ENCODE peak calls at places on chromosomes 3 and 15, in five cellular contexts. Z, V, P, B and E are unnamed samples.

GRCh38 chr3:184375747-184376495 is 2.1 kb downstream of the THPO start:
- DNase-seq in Z (no peak), V (no peak), P (no peak), B (no peak), E (no peak)

GRCh38 chr15:48096813-48097212 is 24.0 kb upstream of the SLC24A5 start:
- DNase-seq in Z (no peak), V (no peak), P (peak), B (no peak), E (no peak)

GRCh38 chr3:182490601-182491485 is 302.5 kb upstream of the ATP11B start:
- DNase-seq in Z (peak), V (peak), P (peak), B (no peak), E (no peak)

GRCh38 chr3:102059145-102059943 is 210.0 kb downstream of the NFKBIZ start:
- DNase-seq in Z (peak), V (no peak), P (no peak), B (no peak), E (peak)

GRCh38 chr3:196096382-196096953 is 14.6 kb upstream of the TFRC start:
- DNase-seq in Z (no peak), V (no peak), P (no peak), B (no peak), E (peak)

GRCh38 chr3:75294124-75294523 is 370.0 kb upstream of the FRG2C start:
- DNase-seq in Z (peak), V (peak), P (peak), B (peak), E (peak)

GRCh38 chr3:62622553-62623174 is 249.3 kb upstream of the FEZF2 start:
- DNase-seq in Z (peak), V (peak), P (peak), B (peak), E (no peak)

GRCh38 chr3:170363471-170363994 is 6.0 kb downstream of the SKIL start:
- DNase-seq in Z (no peak), V (no peak), P (no peak), B (no peak), E (no peak)

GRCh38 chr3:156334841-156335545 is 214.6 kb downstream of the KCNAB1 start:
- DNase-seq in Z (no peak), V (peak), P (no peak), B (no peak), E (no peak)

GRCh38 chr15:51267047-51267713 is 71.2 kb downstream of the CYP19A1 start:
- DNase-seq in Z (no peak), V (no peak), P (no peak), B (peak), E (no peak)

GRCh38 chr15:91968610-91969009 is 115.1 kb downstream of the SLCO3A1 start:
- DNase-seq in Z (no peak), V (no peak), P (no peak), B (no peak), E (no peak)

GRCh38 chr3:4740397-4741105 is 238.7 kb upstream of the BHLHE40 start:
- DNase-seq in Z (no peak), V (no peak), P (peak), B (no peak), E (no peak)

GRCh38 chr3:133881492-133881891 is 14.2 kb downstream of the RAB6B start:
- DNase-seq in Z (no peak), V (no peak), P (no peak), B (no peak), E (no peak)

GRCh38 chr15:42456971-42457370 is 34.0 kb downstream of the ZNF106 start:
- DNase-seq in Z (peak), V (no peak), P (peak), B (no peak), E (no peak)

GRCh38 chr3:172607305-172608121 is 84.3 kb upstream of the TNFSF10 start:
- DNase-seq in Z (no peak), V (no peak), P (peak), B (no peak), E (no peak)

GRCh38 chr3:158709666-158710083 is 22.6 kb downstream of the RARRES1 start:
- DNase-seq in Z (peak), V (no peak), P (peak), B (no peak), E (no peak)

GRCh38 chr3:40079203-40079844 is 230.2 kb upstream of the EIF1B start:
- DNase-seq in Z (no peak), V (peak), P (peak), B (no peak), E (no peak)

GRCh38 chr3:172147113-172147818 is 107.9 kb downstream of the FNDC3B start:
- DNase-seq in Z (no peak), V (no peak), P (no peak), B (no peak), E (no peak)

GRCh38 chr15:63856711-63857458 is 23.1 kb upstream of the HERC1 start:
- DNase-seq in Z (no peak), V (no peak), P (peak), B (no peak), E (no peak)

GRCh38 chr15:90249123-90249863 is at the start of gene TTLL13:
- DNase-seq in Z (peak), V (peak), P (peak), B (peak), E (peak)

GRCh38 chr3:12884104-12884742 is 42.9 kb upstream of the RPL32 start:
- DNase-seq in Z (peak), V (no peak), P (no peak), B (peak), E (peak)

GRCh38 chr15:38683382-38684242 is 119.0 kb upstream of the RASGRP1 start:
- DNase-seq in Z (peak), V (peak), P (peak), B (no peak), E (peak)

GRCh38 chr3:117218709-117219108 is 509.1 kb downstream of the TUSC7 start:
- DNase-seq in Z (no peak), V (no peak), P (no peak), B (no peak), E (no peak)

GRCh38 chr3:117409701-117410459 is 700.3 kb downstream of the TUSC7 start:
- DNase-seq in Z (no peak), V (no peak), P (peak), B (no peak), E (no peak)

GRCh38 chr15:99424978-99425665 is 140.7 kb upstream of the MEF2A start:
- DNase-seq in Z (peak), V (peak), P (peak), B (peak), E (no peak)

GRCh38 chr3:167941234-167941995 is 154.3 kb downstream of the GOLIM4 start:
- DNase-seq in Z (peak), V (peak), P (peak), B (no peak), E (peak)

GRCh38 chr3:184715943-184716651 is 4.2 kb upstream of the MAGEF1 start:
- DNase-seq in Z (no peak), V (no peak), P (peak), B (no peak), E (no peak)

GRCh38 chr3:46481636-46482035 is 16.1 kb upstream of the RTP3 start:
- DNase-seq in Z (no peak), V (no peak), P (no peak), B (no peak), E (no peak)

GRCh38 chr15:94272251-94272898 is 41.0 kb downstream of the MCTP2 start:
- DNase-seq in Z (no peak), V (no peak), P (no peak), B (no peak), E (no peak)

GRCh38 chr3:127170794-127171193 is 22.1 kb upstream of the PRR23E start:
- DNase-seq in Z (peak), V (peak), P (peak), B (no peak), E (no peak)

GRCh38 chr15:62474771-62475124 is 309.7 kb upstream of the C2CD4B start:
- DNase-seq in Z (no peak), V (no peak), P (no peak), B (no peak), E (no peak)

GRCh38 chr3:23600178-23600577 is 205.6 kb upstream of the UBE2E1 start:
- DNase-seq in Z (peak), V (no peak), P (peak), B (no peak), E (no peak)

GRCh38 chr3:171001957-171002694 is 24.4 kb downstream of the SLC2A2 start:
- DNase-seq in Z (peak), V (peak), P (peak), B (no peak), E (peak)

GRCh38 chr3:60497922-60498321 is 753.3 kb downstream of the FHIT start:
- DNase-seq in Z (peak), V (peak), P (no peak), B (no peak), E (no peak)